ENCODE peak calls at places on chromosomes 7 and 10, in four cellular contexts. B is hepatocyte; Y is CD8-positive, alpha-beta T cell; X is CD4-positive, CD25-positive, alpha-beta regulatory T cell. L is an unnamed sample.

GRCh38 chr7:100483728-100484635 is at the start of gene NYAP1:
- DNase-seq in X (peak; percentile 52), Y (peak; percentile 53), B (peak; percentile 84), L (peak; percentile 91)

GRCh38 chr10:86400705-86401587 is 34.4 kb upstream of the GRID1 start:
- DNase-seq in B (peak; percentile 74), X (peak; percentile 67), Y (peak; percentile 60), L (peak; percentile 81)

GRCh38 chr7:64651203-64651602 is 14.7 kb upstream of the ZNF107 start:
- DNase-seq in X (no peak), B (no peak), Y (no peak), L (no peak)

GRCh38 chr10:106320876-106321275 is 843.6 kb downstream of the SORCS1 start:
- DNase-seq in X (no peak), B (no peak), Y (no peak), L (no peak)

GRCh38 chr10:70523044-70523443 is 44.5 kb downstream of the PALD1 start:
- DNase-seq in Y (no peak), B (no peak), X (no peak), L (no peak)

GRCh38 chr10:71225291-71226058 is 13.1 kb downstream of the UNC5B start:
- DNase-seq in Y (no peak), X (no peak), B (no peak), L (no peak)

GRCh38 chr10:30915141-30915540 is 116.5 kb downstream of the ZNF438 start:
- DNase-seq in Y (no peak), X (no peak), B (no peak), L (no peak)

GRCh38 chr10:43200538-43201390 is 62.5 kb downstream of the CSGALNACT2 start:
- DNase-seq in X (no peak), Y (no peak), B (no peak), L (peak; percentile 31)

GRCh38 chr7:113548561-113548960 is 370.2 kb downstream of the PPP1R3A start:
- DNase-seq in X (no peak), B (no peak), Y (no peak), L (no peak)

GRCh38 chr7:27073066-27073465 is 22.7 kb downstream of the HOXA1 start:
- DNase-seq in X (no peak), B (no peak), Y (no peak), L (no peak)

DNA sequence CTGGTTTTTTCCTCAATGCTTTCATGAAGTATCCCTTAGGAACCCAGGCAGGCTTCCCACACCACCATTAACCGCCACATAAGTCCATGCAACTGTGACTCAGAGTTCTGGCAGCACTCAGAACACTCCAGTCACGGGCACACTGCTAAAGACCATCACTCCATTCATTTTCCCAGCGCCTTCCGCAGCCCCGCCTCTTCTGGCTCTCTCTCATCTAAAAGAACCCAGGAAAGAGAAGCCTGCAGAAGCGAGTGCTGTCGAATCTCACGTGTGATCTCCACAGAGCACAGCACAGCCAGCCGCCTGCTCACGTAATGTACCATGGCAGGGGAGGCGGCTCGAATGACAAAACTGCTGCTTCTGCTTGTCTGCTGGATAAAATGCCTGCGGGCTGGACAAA is 1.9 kb downstream of the PSMG3 start:
- DNase-seq in Y (no peak), B (peak; percentile 65), X (no peak), L (no peak)
- H3K4me3 ChIP-seq in Y (no peak overlapping the region), B (no peak overlapping the region), X (no peak overlapping the region), L (no peak overlapping the region)

GRCh38 chr7:70693690-70694356 is 438.1 kb upstream of the GALNT17 start:
- DNase-seq in B (peak; percentile 90), X (no peak), Y (peak; percentile 57), L (peak; percentile 89)
- H3K4me3 ChIP-seq in B (peak overlapping the region; percentile 67), X (no peak overlapping the region), Y (no peak overlapping the region), L (peak overlapping the region; percentile 36)

GRCh38 chr10:128046156-128046933 is 79.9 kb downstream of the MKI67 start:
- DNase-seq in B (no peak), X (no peak), Y (no peak), L (no peak)
- H3K4me3 ChIP-seq in B (no peak overlapping the region), X (no peak overlapping the region), Y (peak overlapping the region; percentile 72), L (no peak overlapping the region)

DNA sequence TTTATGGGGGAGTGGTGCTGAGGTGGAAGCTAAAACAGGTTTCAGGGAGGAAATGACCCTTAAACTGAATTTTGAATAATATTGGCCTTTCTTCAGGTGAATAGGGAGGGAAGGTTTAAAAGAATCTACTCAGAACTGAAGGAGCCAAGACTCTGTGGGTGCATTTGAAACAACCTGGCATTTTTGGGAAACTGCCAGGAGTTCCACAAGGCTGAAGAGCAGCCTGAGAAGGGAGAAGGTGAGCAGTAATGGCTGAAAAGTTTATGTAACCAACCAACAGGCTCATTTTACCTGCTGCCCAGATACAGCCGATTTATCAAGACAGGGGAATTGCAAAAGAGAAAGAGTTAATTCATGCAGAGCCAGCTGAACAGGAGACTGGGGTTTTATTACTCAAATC is 4.0 kb upstream of the PANK1 start:
- DNase-seq in Y (no peak), B (no peak), X (no peak), L (no peak)
- H3K4me3 ChIP-seq in Y (no peak overlapping the region), B (no peak overlapping the region), X (no peak overlapping the region), L (no peak overlapping the region)

GRCh38 chr10:58642283-58642682 is 129.6 kb downstream of the BICC1 start:
- DNase-seq in X (no peak), B (no peak), Y (no peak), L (no peak)

GRCh38 chr10:58643029-58643428 is 130.4 kb downstream of the BICC1 start:
- DNase-seq in B (no peak), X (no peak), Y (no peak), L (no peak)

GRCh38 chr10:58641708-58642107 is 129.0 kb downstream of the BICC1 start:
- DNase-seq in X (no peak), B (no peak), Y (no peak), L (no peak)

GRCh38 chr10:58638406-58638805 is 125.7 kb downstream of the BICC1 start:
- DNase-seq in B (no peak), Y (no peak), X (no peak), L (no peak)

GRCh38 chr10:58641095-58641531 is 128.4 kb downstream of the BICC1 start:
- DNase-seq in X (no peak), Y (no peak), B (peak; percentile 60), L (no peak)
- H3K4me3 ChIP-seq in X (no peak overlapping the region), Y (no peak overlapping the region), B (no peak overlapping the region), L (no peak overlapping the region)

GRCh38 chr10:119489572-119490326 is 52.8 kb downstream of the RGS10 start:
- DNase-seq in X (peak; percentile 82), Y (peak; percentile 72), B (peak; percentile 56), L (peak; percentile 93)
- H3K4me3 ChIP-seq in X (peak overlapping the region; percentile 43), Y (peak overlapping the region; percentile 54), B (no peak overlapping the region), L (no peak overlapping the region)

L was measured in endodermal cell.